ENCODE peak calls at places on chromosomes 4 and X, in seven cellular contexts. Z is HCT116, T is heart left ventricle, A is esophagus squamous epithelium, C is GM12892, Q is prostate gland, D is uterus. H is an unnamed sample.

GRCh38 chrX:2767631-2768455 is 16.0 kb downstream of the XG start:
- DNase-seq in Z (peak; percentile 7), T (peak; percentile 58), A (no peak), C (no peak), Q (no peak), D (peak; percentile 56), H (peak; percentile 45)

GRCh38 chrX:131609480-131609879 is 65.6 kb downstream of the OR13H1 start:
- DNase-seq in Z (no peak), T (no peak), A (no peak), C (no peak), Q (no peak), D (no peak), H (no peak)

GRCh38 chr4:36502350-36502749 is 220.9 kb downstream of the DTHD1 start:
- DNase-seq in Z (no peak), T (no peak), A (no peak), C (no peak), Q (no peak), D (no peak), H (no peak)

GRCh38 chrX:54817220-54817820 is 9.8 kb downstream of the MAGED2 start:
- DNase-seq in Z (no peak), T (no peak), A (no peak), C (no peak), Q (no peak), D (no peak), H (no peak)

GRCh38 chrX:133335027-133335426 is 80.3 kb downstream of the GPC4 start:
- DNase-seq in Z (no peak), T (no peak), A (no peak), C (no peak), Q (peak; percentile 8), D (no peak), H (no peak)

GRCh38 chr4:181289203-181289602 is 954.0 kb upstream of the TENM3 start:
- DNase-seq in Z (no peak), T (no peak), A (no peak), C (no peak), Q (no peak), D (no peak), H (no peak)

GRCh38 chr4:4837921-4838601 is 21.4 kb upstream of the MSX1 start:
- DNase-seq in Z (no peak), T (no peak), A (no peak), C (no peak), Q (no peak), D (no peak), H (no peak)

GRCh38 chrX:154471870-154472684 is 7.0 kb downstream of the LAGE3 start:
- DNase-seq in Z (no peak), T (no peak), A (no peak), C (no peak), Q (no peak), D (no peak), H (no peak)

GRCh38 chr4:101345271-101345595 is 2.1 kb downstream of the PPP3CA start:
- DNase-seq in Z (no peak), T (no peak), A (no peak), C (no peak), Q (peak; percentile 12), D (no peak), H (no peak)

GRCh38 chrX:72554448-72555140 is 18.0 kb downstream of the HDAC8 start:
- DNase-seq in Z (peak; percentile 56), T (no peak), A (no peak), C (no peak), Q (no peak), D (no peak), H (no peak)

GRCh38 chr4:150283689-150284088 is 205.4 kb downstream of the DCLK2 start:
- DNase-seq in Z (no peak), T (no peak), A (no peak), C (no peak), Q (no peak), D (no peak), H (no peak)

GRCh38 chr4:76950052-76950845 is 697 bp downstream of the SEPTIN11 start:
- DNase-seq in Z (no peak), T (peak; percentile 54), A (no peak), C (peak; percentile 48), Q (peak; percentile 20), D (peak; percentile 53), H (peak; percentile 6)

GRCh38 chrX:30141966-30142365 is 73.4 kb upstream of the MAGEB2 start:
- DNase-seq in Z (peak; percentile 43), T (no peak), A (no peak), C (no peak), Q (no peak), D (no peak), H (no peak)

GRCh38 chrX:87878926-87879325 is 361.3 kb downstream of the KLHL4 start:
- DNase-seq in Z (no peak), T (no peak), A (no peak), C (no peak), Q (no peak), D (no peak), H (no peak)

GRCh38 chr4:159155119-159155518 is 52.2 kb downstream of the RAPGEF2 start:
- DNase-seq in Z (no peak), T (no peak), A (no peak), C (no peak), Q (no peak), D (no peak), H (no peak)

GRCh38 chrX:46796574-46797191 is 37.8 kb upstream of the SLC9A7 start:
- DNase-seq in Z (peak; percentile 36), T (peak; percentile 66), A (peak; percentile 4), C (peak; percentile 28), Q (peak; percentile 80), D (peak; percentile 66), H (peak; percentile 12)

GRCh38 chrX:100658936-100659335 is 14.9 kb downstream of the SRPX2 start:
- DNase-seq in Z (no peak), T (no peak), A (no peak), C (no peak), Q (peak; percentile 33), D (no peak), H (no peak)

GRCh38 chr4:165709526-165709925 is 163.5 kb upstream of the TLL1 start:
- DNase-seq in Z (no peak), T (peak; percentile 25), A (no peak), C (no peak), Q (no peak), D (no peak), H (no peak)

GRCh38 chr4:1246901-1247810 is 1.8 kb downstream of the CTBP1 start:
- DNase-seq in Z (no peak), T (no peak), A (no peak), C (peak; percentile 50), Q (peak; percentile 4), D (peak; percentile 27), H (no peak)

GRCh38 chrX:22357621-22358020 is 84.9 kb downstream of the CBLL2 start:
- DNase-seq in Z (no peak), T (no peak), A (no peak), C (no peak), Q (no peak), D (no peak), H (no peak)

GRCh38 chr4:105088110-105088879 is 58.4 kb upstream of the TET2 start:
- DNase-seq in Z (no peak), T (no peak), A (no peak), C (no peak), Q (peak; percentile 14), D (peak; percentile 22), H (no peak)
- TF ChIP-seq POLR2A in Z (no peak), T (no peak), A (no peak), C (no peak), Q (no peak), D (no peak), H (no peak)

DNA sequence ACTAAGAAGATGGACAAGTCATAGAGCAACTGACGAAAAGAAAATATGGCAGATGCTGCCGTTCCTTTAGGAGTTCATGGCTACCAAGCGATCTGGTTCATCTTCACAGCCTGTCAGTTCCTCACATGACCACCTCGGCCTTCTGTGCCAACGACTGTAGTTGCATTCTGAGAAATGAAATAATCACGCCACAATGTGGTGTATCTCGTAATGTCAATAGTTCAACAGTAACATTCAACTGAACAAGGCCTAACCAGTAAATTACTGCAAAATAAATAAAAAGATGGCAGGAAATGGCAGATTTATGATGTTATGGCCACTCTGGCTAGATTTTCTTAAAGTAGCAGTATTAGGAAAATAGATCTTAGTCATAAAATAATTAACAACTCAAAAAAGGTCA is 4.4 kb downstream of the GPRIN3 start:
- DNase-seq in Z (no peak), T (peak; percentile 55), A (no peak), C (no peak), Q (no peak), D (no peak), H (no peak)
- TF ChIP-seq POLR2A in Z (no peak), T (no peak), A (no peak), C (no peak), Q (no peak), D (no peak), H (no peak)

DNA sequence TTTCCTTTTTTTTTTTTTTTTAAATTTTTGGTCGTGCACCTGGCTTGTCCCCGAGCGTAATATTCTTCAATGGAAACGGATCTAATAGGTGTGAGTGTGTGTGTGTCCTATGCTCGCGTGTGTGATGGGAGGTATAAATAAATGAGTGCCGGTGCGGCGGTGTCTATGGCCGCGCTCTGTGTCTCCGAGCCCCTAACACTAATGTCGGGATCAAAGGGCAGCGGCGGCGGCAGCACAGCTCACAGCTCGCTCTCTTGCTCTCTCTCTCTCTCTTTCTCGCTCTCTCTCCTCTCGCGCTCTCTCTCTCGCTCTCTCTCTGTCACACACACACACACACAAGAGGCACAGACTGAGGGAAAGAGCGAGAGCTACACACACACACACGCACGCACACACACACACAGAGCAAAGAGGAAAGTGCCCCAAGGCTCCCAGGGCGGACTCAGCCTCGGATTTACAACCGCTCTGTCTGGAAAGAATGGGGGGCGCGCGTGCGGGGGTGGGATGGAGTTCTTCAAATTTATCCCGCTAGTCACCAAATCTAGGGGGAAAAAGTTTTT is at the start of gene ZNF827:
- DNase-seq in Z (peak; percentile 64), T (peak; percentile 73), A (peak; percentile 45), C (no peak), Q (peak; percentile 57), D (peak; percentile 59), H (no peak)
- TF ChIP-seq POLR2A in Z (no peak), T (no peak), A (no peak), C (peak; percentile 65), Q (peak; percentile 24), D (no peak), H (peak; percentile 12)

GRCh38 chr4:41214158-41215146 is at the start of gene APBB2:
- DNase-seq in Z (peak; percentile 93), T (peak; percentile 98), A (peak; percentile 27), C (peak; percentile 77), Q (peak; percentile 95), D (peak; percentile 95), H (peak; percentile 77)
- TF ChIP-seq POLR2A in Z (peak; percentile 92), T (peak; percentile 94), A (no peak), C (peak; percentile 76), Q (peak; percentile 91), D (peak; percentile 89), H (peak; percentile 69)

DNA sequence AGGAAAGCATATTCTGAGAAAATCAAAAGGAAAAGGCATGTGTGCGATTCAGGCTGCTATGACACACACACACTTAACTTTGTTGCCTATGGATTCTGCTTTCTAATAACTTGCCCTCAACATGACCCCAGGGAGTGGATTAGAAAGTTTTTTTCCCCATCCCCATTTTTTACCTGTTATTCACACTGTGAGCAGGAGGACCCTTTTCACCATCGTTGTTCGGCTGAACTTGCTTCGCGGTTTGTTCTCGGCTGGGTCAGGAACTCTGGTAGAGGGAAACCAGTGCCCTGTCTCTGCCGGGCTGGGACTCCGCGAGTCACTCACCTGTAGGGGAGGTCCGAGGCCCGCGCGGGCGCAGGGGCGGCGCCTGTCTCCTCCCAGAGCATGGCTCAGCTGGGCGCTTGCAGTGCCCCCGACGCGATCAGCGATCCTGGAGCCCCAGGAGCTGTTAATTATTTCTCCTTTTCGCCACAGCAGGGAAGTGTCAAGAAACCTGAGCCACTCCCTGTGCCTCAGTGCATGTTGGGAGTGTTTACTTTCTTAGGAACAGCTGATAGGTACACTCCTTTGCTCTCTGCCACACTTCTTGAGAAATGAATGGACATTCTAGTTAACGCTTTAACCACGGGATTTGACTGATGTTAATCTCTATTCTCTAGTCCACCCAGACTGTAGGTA is at the start of gene RASSF6:
- DNase-seq in Z (peak; percentile 55), T (no peak), A (no peak), C (no peak), Q (peak; percentile 75), D (no peak), H (no peak)
- TF ChIP-seq POLR2A in Z (no peak), T (no peak), A (no peak), C (no peak), Q (peak; percentile 58), D (no peak), H (no peak)

H was measured in H54.